ENCODE peak calls at places on chromosomes 11 and 22, in five cellular contexts. One of them, this sample, is unnamed.

GRCh38 chr22:39471421-39472141 is 14.8 kb downstream of the MGAT3 start:
- DNase-seq in GM12878: peak
- DNase-seq in Panc1: no peak
- DNase-seq in HL-60: no peak
- DNase-seq in K562: no peak
- DNase-seq in this sample: no peak

GRCh38 chr11:13334068-13334785 is 56.6 kb downstream of the BMAL1 start:
- DNase-seq in HL-60: no peak
- DNase-seq in GM12878: no peak
- DNase-seq in Panc1: no peak
- DNase-seq in K562: no peak
- DNase-seq in this sample: no peak

GRCh38 chr11:108870373-108871020 is 205.6 kb downstream of the DDX10 start:
- DNase-seq in GM12878: no peak
- DNase-seq in Panc1: peak
- DNase-seq in K562: no peak
- DNase-seq in HL-60: no peak
- DNase-seq in this sample: no peak

GRCh38 chr22:50313021-50313420 is 5.6 kb upstream of the PLXNB2 start:
- DNase-seq in GM12878: no peak
- DNase-seq in HL-60: no peak
- DNase-seq in Panc1: no peak
- DNase-seq in K562: no peak
- DNase-seq in this sample: no peak

GRCh38 chr22:50059185-50059880 is 1.2 kb upstream of the TTLL8 start:
- DNase-seq in HL-60: no peak
- DNase-seq in Panc1: no peak
- DNase-seq in GM12878: no peak
- DNase-seq in K562: peak
- DNase-seq in this sample: peak

GRCh38 chr11:899724-900123 is 10.9 kb downstream of the CHID1 start:
- DNase-seq in Panc1: no peak
- DNase-seq in K562: no peak
- DNase-seq in GM12878: no peak
- DNase-seq in HL-60: no peak
- DNase-seq in this sample: no peak

GRCh38 chr11:61163714-61164609 is 2.7 kb upstream of the VPS37C start:
- DNase-seq in Panc1: no peak
- DNase-seq in K562: no peak
- DNase-seq in HL-60: peak
- DNase-seq in GM12878: no peak
- DNase-seq in this sample: no peak

GRCh38 chr11:1202776-1203504 is 19.9 kb upstream of the MUC5B start:
- DNase-seq in HL-60: peak
- DNase-seq in Panc1: peak
- DNase-seq in GM12878: no peak
- DNase-seq in K562: peak
- DNase-seq in this sample: peak

GRCh38 chr22:40714514-40714966 is 35.3 kb downstream of the MCHR1 start:
- DNase-seq in GM12878: no peak
- DNase-seq in HL-60: no peak
- DNase-seq in Panc1: no peak
- DNase-seq in K562: no peak
- DNase-seq in this sample: peak

GRCh38 chr11:73235236-73235786 is 17.2 kb downstream of the P2RY2 start:
- DNase-seq in Panc1: no peak
- DNase-seq in K562: no peak
- DNase-seq in HL-60: no peak
- DNase-seq in GM12878: no peak
- DNase-seq in this sample: no peak

GRCh38 chr11:2444301-2445106 is at the start of the genes KCNQ1 and TRPM5:
- DNase-seq in HL-60: no peak
- DNase-seq in K562: peak
- DNase-seq in Panc1: no peak
- DNase-seq in GM12878: no peak
- DNase-seq in this sample: peak

GRCh38 chr11:78796956-78797355 is 222.3 kb upstream of the NARS2 start:
- DNase-seq in Panc1: peak
- DNase-seq in HL-60: no peak
- DNase-seq in K562: no peak
- DNase-seq in GM12878: no peak
- DNase-seq in this sample: no peak

GRCh38 chr22:19716041-19716828 is 1.9 kb downstream of the SEPTIN5 start:
- DNase-seq in Panc1: no peak
- DNase-seq in GM12878: no peak
- DNase-seq in K562: no peak
- DNase-seq in HL-60: no peak
- DNase-seq in this sample: no peak

GRCh38 chr11:14218728-14219127 is 140.3 kb downstream of the RRAS2 start:
- DNase-seq in HL-60: no peak
- DNase-seq in K562: no peak
- DNase-seq in GM12878: no peak
- DNase-seq in Panc1: no peak
- DNase-seq in this sample: no peak

GRCh38 chr11:107683807-107684206 is 28.0 kb downstream of the SLN start:
- DNase-seq in Panc1: no peak
- DNase-seq in GM12878: no peak
- DNase-seq in HL-60: peak
- DNase-seq in K562: peak
- DNase-seq in this sample: peak

GRCh38 chr11:9861860-9862725 is 198.2 kb downstream of the SWAP70 start:
- DNase-seq in GM12878: peak
- DNase-seq in HL-60: peak
- DNase-seq in K562: peak
- DNase-seq in Panc1: peak
- DNase-seq in this sample: peak

GRCh38 chr11:114170226-114170625 is 110.7 kb downstream of the ZBTB16 start:
- DNase-seq in Panc1: no peak
- DNase-seq in GM12878: no peak
- DNase-seq in K562: no peak
- DNase-seq in HL-60: no peak
- DNase-seq in this sample: no peak

GRCh38 chr11:114172055-114172861 is 112.7 kb downstream of the ZBTB16 start:
- DNase-seq in HL-60: no peak
- DNase-seq in Panc1: no peak
- DNase-seq in K562: no peak
- DNase-seq in GM12878: no peak
- DNase-seq in this sample: no peak

GRCh38 chr11:114172871-114173444 is 113.4 kb downstream of the ZBTB16 start:
- DNase-seq in Panc1: no peak
- DNase-seq in GM12878: no peak
- DNase-seq in K562: no peak
- DNase-seq in HL-60: no peak
- DNase-seq in this sample: no peak

GRCh38 chr11:114169321-114169749 is 109.8 kb downstream of the ZBTB16 start:
- DNase-seq in Panc1: no peak
- DNase-seq in GM12878: no peak
- DNase-seq in K562: no peak
- DNase-seq in HL-60: no peak
- DNase-seq in this sample: no peak

GRCh38 chr11:114171257-114172054 is 111.9 kb downstream of the ZBTB16 start:
- DNase-seq in K562: no peak
- DNase-seq in GM12878: no peak
- DNase-seq in Panc1: no peak
- DNase-seq in HL-60: no peak
- DNase-seq in this sample: no peak
- TF ChIP-seq POLR2AphosphoS5 in K562: no peak
- TF ChIP-seq POLR2AphosphoS5 in GM12878: no peak
- TF ChIP-seq POLR2AphosphoS5 in Panc1: no peak
- TF ChIP-seq POLR2AphosphoS5 in HL-60: no peak
- TF ChIP-seq POLR2AphosphoS5 in this sample: no peak

DNA sequence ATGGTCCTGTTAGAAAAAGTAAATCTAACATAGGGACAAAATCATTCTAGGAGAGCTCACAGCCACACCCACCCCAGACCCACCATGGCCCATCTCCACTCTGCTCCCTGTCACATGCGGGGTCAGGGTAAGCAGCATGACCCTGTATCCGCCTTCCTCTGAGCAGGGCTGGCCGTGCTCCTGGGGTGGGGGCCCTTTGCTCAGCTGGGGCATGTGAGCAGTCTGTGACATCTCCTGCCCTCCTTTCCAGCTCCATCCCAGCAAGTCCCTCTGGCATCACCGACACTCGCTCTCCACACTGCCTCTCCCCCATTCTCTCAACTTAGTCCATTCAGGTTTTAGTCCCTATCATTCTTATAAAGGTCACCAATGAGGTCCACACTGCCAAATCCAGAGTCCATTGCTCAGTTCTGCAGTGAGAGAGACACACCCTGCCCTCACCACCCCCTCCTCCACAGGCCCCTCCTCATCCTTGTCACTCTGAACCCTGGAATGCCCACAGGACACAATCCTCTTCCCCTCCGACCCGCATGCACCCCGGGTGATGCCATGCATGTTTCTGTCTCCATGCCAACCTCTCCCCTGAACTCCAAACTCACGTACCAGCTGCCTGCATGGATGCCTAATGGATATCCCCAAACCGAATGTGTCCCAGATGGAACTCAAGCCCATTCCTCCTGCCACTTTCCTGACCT is 65.1 kb upstream of the PITPNB start:
- DNase-seq in HL-60: no peak
- DNase-seq in GM12878: no peak
- DNase-seq in Panc1: no peak
- DNase-seq in K562: no peak
- DNase-seq in this sample: no peak
- TF ChIP-seq REST in HL-60: no peak
- TF ChIP-seq REST in GM12878: no peak
- TF ChIP-seq REST in Panc1: no peak
- TF ChIP-seq REST in K562: no peak
- TF ChIP-seq REST in this sample: no peak

GRCh38 chr11:83156150-83156995 is 558 bp upstream of the PCF11 start:
- DNase-seq in HL-60: peak
- DNase-seq in GM12878: peak
- DNase-seq in Panc1: peak
- DNase-seq in K562: peak
- DNase-seq in this sample: peak
- TF ChIP-seq POLR2AphosphoS5 in HL-60: no peak
- TF ChIP-seq POLR2AphosphoS5 in GM12878: no peak
- TF ChIP-seq POLR2AphosphoS5 in Panc1: peak
- TF ChIP-seq POLR2AphosphoS5 in K562: no peak
- TF ChIP-seq POLR2AphosphoS5 in this sample: peak

GRCh38 chr11:121265586-121265985 is 27.0 kb upstream of the SC5D start:
- DNase-seq in GM12878: no peak
- DNase-seq in Panc1: no peak
- DNase-seq in HL-60: no peak
- DNase-seq in K562: no peak
- DNase-seq in this sample: no peak
- TF ChIP-seq REST in GM12878: no peak
- TF ChIP-seq REST in Panc1: no peak
- TF ChIP-seq REST in HL-60: no peak
- TF ChIP-seq REST in K562: no peak
- TF ChIP-seq REST in this sample: no peak

GRCh38 chr22:38223289-38223960 is 21.6 kb downstream of the MAFF start:
- DNase-seq in Panc1: no peak
- DNase-seq in HL-60: no peak
- DNase-seq in K562: no peak
- DNase-seq in GM12878: no peak
- DNase-seq in this sample: no peak

GRCh38 chr22:38221908-38222796 is 20.4 kb downstream of the MAFF start:
- DNase-seq in GM12878: no peak
- DNase-seq in K562: no peak
- DNase-seq in Panc1: no peak
- DNase-seq in HL-60: no peak
- DNase-seq in this sample: peak

GRCh38 chr22:38220653-38221386 is 19.0 kb downstream of the MAFF start:
- DNase-seq in K562: no peak
- DNase-seq in Panc1: no peak
- DNase-seq in HL-60: no peak
- DNase-seq in GM12878: no peak
- DNase-seq in this sample: no peak

GRCh38 chr22:38221407-38221806 is 19.6 kb downstream of the MAFF start:
- DNase-seq in GM12878: no peak
- DNase-seq in Panc1: no peak
- DNase-seq in K562: no peak
- DNase-seq in HL-60: no peak
- DNase-seq in this sample: no peak

GRCh38 chr22:38222797-38223119 is 21.0 kb downstream of the MAFF start:
- DNase-seq in K562: no peak
- DNase-seq in Panc1: no peak
- DNase-seq in GM12878: no peak
- DNase-seq in HL-60: no peak
- DNase-seq in this sample: no peak
- TF ChIP-seq POLR2AphosphoS5 in K562: no peak
- TF ChIP-seq POLR2AphosphoS5 in Panc1: no peak
- TF ChIP-seq POLR2AphosphoS5 in GM12878: no peak
- TF ChIP-seq POLR2AphosphoS5 in HL-60: no peak
- TF ChIP-seq POLR2AphosphoS5 in this sample: no peak

GRCh38 chr11:66113132-66113856 is 43.2 kb downstream of the PACS1 start:
- DNase-seq in GM12878: no peak
- DNase-seq in Panc1: peak
- DNase-seq in HL-60: no peak
- DNase-seq in K562: no peak
- DNase-seq in this sample: no peak
- TF ChIP-seq REST in GM12878: no peak
- TF ChIP-seq REST in Panc1: no peak
- TF ChIP-seq REST in HL-60: no peak
- TF ChIP-seq REST in K562: no peak
- TF ChIP-seq REST in this sample: no peak

GRCh38 chr22:37560682-37561208 is 465 bp downstream of the CDC42EP1 start:
- DNase-seq in GM12878: no peak
- DNase-seq in HL-60: no peak
- DNase-seq in Panc1: no peak
- DNase-seq in K562: peak
- DNase-seq in this sample: peak
- TF ChIP-seq POLR2AphosphoS5 in GM12878: no peak
- TF ChIP-seq POLR2AphosphoS5 in HL-60: no peak
- TF ChIP-seq POLR2AphosphoS5 in Panc1: no peak
- TF ChIP-seq POLR2AphosphoS5 in K562: peak
- TF ChIP-seq POLR2AphosphoS5 in this sample: no peak

GRCh38 chr11:75276696-75277095 is 36.1 kb downstream of the TPBGL start:
- DNase-seq in GM12878: no peak
- DNase-seq in HL-60: no peak
- DNase-seq in K562: no peak
- DNase-seq in Panc1: no peak
- DNase-seq in this sample: peak
- TF ChIP-seq REST in GM12878: no peak
- TF ChIP-seq REST in HL-60: no peak
- TF ChIP-seq REST in K562: no peak
- TF ChIP-seq REST in Panc1: no peak
- TF ChIP-seq REST in this sample: no peak

DNA sequence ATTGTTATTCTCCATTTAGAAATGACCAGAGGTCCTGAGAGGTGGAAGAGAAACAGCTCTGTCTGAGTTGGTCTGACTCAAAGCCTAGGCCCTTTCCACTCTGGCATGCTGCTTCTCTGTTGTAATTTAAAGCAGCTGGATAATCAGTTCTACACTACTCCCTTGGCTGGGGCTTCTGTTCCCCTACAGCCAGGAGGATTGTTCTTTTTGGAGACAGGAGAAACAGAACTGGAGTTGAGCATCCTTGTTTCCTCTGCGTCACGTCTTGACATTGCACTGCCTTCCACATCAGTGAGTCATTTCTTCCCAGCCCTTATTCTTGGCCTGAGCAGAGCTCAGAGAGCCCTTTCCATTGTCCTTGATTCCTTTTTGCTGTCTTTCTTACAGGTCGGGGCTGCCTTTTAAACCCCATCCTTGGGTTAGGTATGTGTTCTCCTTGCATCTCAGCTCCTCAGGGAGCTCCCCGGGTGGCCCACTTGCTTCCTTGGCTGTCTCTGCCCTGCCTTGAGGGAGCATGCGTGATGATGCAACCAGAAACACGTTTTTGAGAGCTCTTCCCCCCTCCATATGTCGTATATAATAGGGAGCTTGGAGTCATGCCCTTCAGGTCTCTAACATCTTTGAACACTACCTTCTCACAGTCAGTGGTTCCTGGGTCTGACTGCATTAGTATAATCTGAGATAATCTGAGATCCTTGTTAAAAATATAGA is 35.7 kb downstream of the CYB5R2 start:
- DNase-seq in HL-60: no peak
- DNase-seq in GM12878: no peak
- DNase-seq in Panc1: no peak
- DNase-seq in K562: no peak
- DNase-seq in this sample: no peak
- TF ChIP-seq POLR2AphosphoS5 in HL-60: no peak
- TF ChIP-seq POLR2AphosphoS5 in GM12878: no peak
- TF ChIP-seq POLR2AphosphoS5 in Panc1: no peak
- TF ChIP-seq POLR2AphosphoS5 in K562: no peak
- TF ChIP-seq POLR2AphosphoS5 in this sample: no peak

This sample was measured in GM23338.